ENCODE peak calls at places on chromosomes 7 and 10, in seven cellular contexts. G, P, D, X, W, Y and C are unnamed samples. For H3K9me3 and H3K4me1, the result is how much of the 10 kb centered on the place peaks cover.

GRCh38 chr10:38156416-38157269 is 62.5 kb downstream of the ZNF37A start:
- DNase-seq in W (no peak), Y (peak), D (no peak), G (no peak), X (no peak), P (no peak), C (no peak)

GRCh38 chr7:101015626-101016025 is 4.3 kb upstream of the MUC17 start:
- DNase-seq in P (no peak), X (no peak), Y (no peak), W (no peak), D (no peak), G (no peak), C (no peak)

GRCh38 chr10:6543431-6544005 is 36.6 kb downstream of the PRKCQ start:
- DNase-seq in P (no peak), D (no peak), X (no peak), W (no peak), G (no peak), Y (no peak), C (no peak)

GRCh38 chr7:150503581-150503980 is 11.1 kb upstream of the GIMAP7 start:
- DNase-seq in X (no peak), D (no peak), P (no peak), Y (no peak), G (no peak), W (no peak), C (no peak)

GRCh38 chr10:4947635-4948596 is 15.3 kb upstream of the AKR1C1 start:
- DNase-seq in P (peak), D (no peak), G (peak), W (no peak), X (no peak), Y (no peak), C (no peak)

GRCh38 chr10:69640196-69640980 is 10.3 kb downstream of the FAM241B start:
- DNase-seq in P (no peak), Y (no peak), G (no peak), D (no peak), W (no peak), X (no peak), C (no peak)

GRCh38 chr10:15725603-15726002 is 5.9 kb upstream of the ITGA8 start:
- DNase-seq in G (peak), P (peak), X (no peak), D (peak), Y (peak), W (no peak), C (no peak)

GRCh38 chr7:26293569-26294308 is 2.1 kb downstream of the SNX10 start:
- DNase-seq in X (peak), D (no peak), G (no peak), Y (no peak), W (no peak), P (no peak), C (no peak)

GRCh38 chr7:107386543-107386900 is 83.3 kb upstream of the GPR22 start:
- DNase-seq in G (no peak), D (no peak), X (no peak), Y (no peak), W (no peak), P (no peak), C (no peak)

GRCh38 chr7:80098795-80099194 is 35.8 kb upstream of the GNAI1 start:
- DNase-seq in G (no peak), W (no peak), X (no peak), D (no peak), P (no peak), Y (peak), C (no peak)

GRCh38 chr10:88792656-88793055 is 9.9 kb upstream of the LIPM start:
- DNase-seq in Y (no peak), G (no peak), X (peak), D (no peak), P (no peak), W (no peak), C (no peak)

GRCh38 chr10:110504111-110504735 is 6.5 kb downstream of the DUSP5 start:
- DNase-seq in W (no peak), P (no peak), D (peak), G (no peak), Y (no peak), X (peak), C (no peak)

GRCh38 chr10:79984851-79985250 is 35.9 kb upstream of the SFTPD start:
- DNase-seq in Y (no peak), G (peak), D (no peak), X (no peak), W (no peak), P (no peak), C (no peak)

GRCh38 chr10:78895469-78895868 is 173.3 kb upstream of the ZMIZ1 start:
- DNase-seq in P (no peak), D (no peak), G (no peak), X (no peak), Y (no peak), W (no peak), C (no peak)

GRCh38 chr7:151876112-151876898 is 610 bp downstream of the PRKAG2 start:
- DNase-seq in X (no peak), Y (peak), G (no peak), P (no peak), D (no peak), W (no peak), C (no peak)

GRCh38 chr10:97543025-97543546 is 29.5 kb upstream of the ANKRD2 start:
- DNase-seq in D (peak), Y (no peak), W (no peak), X (no peak), G (peak), P (peak), C (no peak)

GRCh38 chr10:7362451-7362850 is 48.4 kb downstream of the SFMBT2 start:
- DNase-seq in Y (no peak), X (no peak), P (no peak), D (no peak), G (no peak), W (no peak), C (no peak)

GRCh38 chr7:18553585-18554055 is 58.1 kb downstream of the HDAC9 start:
- DNase-seq in D (no peak), Y (peak), P (no peak), W (no peak), G (no peak), X (no peak), C (no peak)

GRCh38 chr7:112495156-112495788 is 14.5 kb downstream of the LSMEM1 start:
- DNase-seq in Y (no peak), W (no peak), G (no peak), P (no peak), X (no peak), D (no peak), C (no peak)

GRCh38 chr10:5518143-5518542 is 6.6 kb upstream of the CALML3 start:
- DNase-seq in G (no peak), W (no peak), P (peak), X (no peak), Y (no peak), D (no peak), C (no peak)

GRCh38 chr10:80681142-80681541 is 143.4 kb downstream of the SH2D4B start:
- DNase-seq in D (no peak), X (no peak), P (no peak), G (no peak), Y (no peak), W (no peak), C (no peak)

GRCh38 chr7:110371709-110372108 is 719.2 kb upstream of the LRRN3 start:
- DNase-seq in Y (no peak), G (no peak), P (no peak), W (no peak), X (no peak), D (no peak), C (no peak)

GRCh38 chr7:12769464-12769863 is 82.0 kb downstream of the ARL4A start:
- DNase-seq in G (no peak), P (no peak), D (no peak), X (no peak), W (no peak), Y (no peak), C (no peak)

GRCh38 chr7:43664681-43665080 is 64.6 kb downstream of the COA1 start:
- DNase-seq in Y (peak), G (no peak), D (no peak), P (no peak), W (no peak), X (no peak), C (no peak)
- H3K9me3 ChIP-seq in Y (under half), G (under half), D (under half), P (under half), W (under half), X (under half), C (under half)

GRCh38 chr10:75525646-75526045 is 94.2 kb downstream of the LRMDA start:
- DNase-seq in G (no peak), W (no peak), X (no peak), P (no peak), Y (no peak), D (no peak), C (no peak)

GRCh38 chr10:75530337-75530736 is 98.9 kb downstream of the LRMDA start:
- DNase-seq in W (no peak), X (no peak), P (no peak), G (no peak), D (no peak), Y (no peak), C (no peak)

GRCh38 chr10:75528392-75528791 is 97.0 kb downstream of the LRMDA start:
- DNase-seq in G (no peak), X (no peak), W (no peak), Y (no peak), P (no peak), D (no peak), C (no peak)

GRCh38 chr10:75527542-75527941 is 96.1 kb downstream of the LRMDA start:
- DNase-seq in X (no peak), P (no peak), G (no peak), W (no peak), D (no peak), Y (no peak), C (no peak)

DNA sequence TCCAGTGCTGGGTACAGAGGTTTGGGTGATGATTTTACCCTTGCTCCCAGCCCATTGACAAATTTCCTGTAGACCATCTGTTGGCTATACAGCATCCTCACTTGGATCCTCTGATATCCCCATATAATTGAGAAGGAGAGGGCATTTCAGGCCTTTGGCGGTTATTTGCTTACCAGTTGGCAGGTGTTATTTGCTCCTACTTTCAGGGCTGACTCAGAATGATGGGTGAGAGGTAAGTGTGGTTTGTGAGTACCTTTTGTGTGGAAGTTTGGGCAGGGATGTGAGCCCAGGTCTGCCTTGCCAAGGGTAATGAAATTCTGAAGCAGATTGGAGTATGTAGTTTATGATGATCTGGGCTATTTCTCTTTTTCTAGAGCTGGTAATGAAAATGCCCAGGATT is 93.6 kb downstream of the LRMDA start:
- DNase-seq in W (no peak), G (no peak), P (no peak), Y (no peak), D (no peak), X (no peak), C (no peak)
- TF ChIP-seq YY1 in W (no peak), G (no peak), P (no peak), Y (no peak), D (no peak), X (no peak), C (no peak)

GRCh38 chr10:72243822-72244437 is 27.9 kb upstream of the ASCC1 start:
- DNase-seq in X (no peak), G (no peak), P (no peak), Y (no peak), D (peak), W (no peak), C (no peak)

GRCh38 chr10:72241853-72242252 is 25.8 kb upstream of the ASCC1 start:
- DNase-seq in P (no peak), X (no peak), W (no peak), D (no peak), G (no peak), Y (no peak), C (no peak)

GRCh38 chr10:72245949-72246525 is 27.7 kb upstream of the DDIT4 start:
- DNase-seq in G (no peak), W (no peak), P (no peak), D (no peak), X (no peak), Y (no peak), C (no peak)

GRCh38 chr10:72242675-72243074 is 26.6 kb upstream of the ASCC1 start:
- DNase-seq in D (no peak), G (no peak), Y (no peak), X (no peak), W (no peak), P (no peak), C (no peak)

GRCh38 chr10:72244573-72245038 is 28.5 kb upstream of the ASCC1 start:
- DNase-seq in X (no peak), D (no peak), W (no peak), Y (no peak), P (no peak), G (no peak), C (no peak)
- H3K4me1 ChIP-seq in X (half or more), D (under half), W (under half), Y (under half), P (half or more), G (under half), C (under half)

DNA sequence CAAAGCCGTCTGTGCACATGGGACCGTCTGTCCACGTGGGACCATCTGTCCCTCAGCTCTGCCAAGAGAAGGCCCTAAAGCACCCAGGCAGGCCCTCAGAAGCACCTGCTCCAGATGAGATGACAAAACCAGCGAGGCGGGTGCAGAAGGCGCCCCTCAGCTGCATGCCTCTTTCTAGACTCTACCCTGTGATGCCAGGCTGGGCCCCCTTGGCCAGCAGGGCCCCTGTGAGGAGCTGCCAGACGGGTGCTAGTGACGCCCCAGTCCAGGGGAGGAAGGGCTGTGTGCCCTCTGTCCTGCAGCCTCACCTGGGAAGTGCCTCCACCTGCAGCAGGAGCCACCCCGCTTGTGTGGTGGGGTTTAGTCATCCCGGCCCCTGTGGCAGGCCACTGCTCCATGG is 309.2 kb upstream of the SHH start:
- DNase-seq in G (no peak), P (no peak), Y (no peak), W (no peak), X (no peak), D (no peak), C (no peak)
- H3K9me3 ChIP-seq in G (under half), P (under half), Y (under half), W (under half), X (under half), D (under half), C (under half)

DNA sequence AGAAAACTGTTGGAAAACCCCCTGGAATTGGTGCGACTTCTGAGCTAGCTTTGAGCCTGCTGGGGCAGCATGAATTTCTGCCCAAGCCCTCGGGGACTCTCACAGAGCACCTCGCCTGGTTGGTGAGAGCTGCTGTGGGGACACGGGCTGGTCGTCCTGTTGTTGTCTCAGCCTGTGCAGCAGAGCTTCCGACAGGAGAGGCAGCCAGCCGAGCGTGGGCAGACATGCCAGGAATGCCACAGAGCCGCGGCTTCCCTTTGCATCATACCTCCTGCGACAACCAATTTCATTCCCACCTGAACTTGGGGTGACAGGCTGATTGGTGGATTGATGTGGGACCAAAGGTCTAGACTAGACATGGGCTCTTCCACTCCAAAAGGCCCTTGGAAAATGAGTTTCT is 60.2 kb upstream of the NRBF2 start:
- DNase-seq in P (no peak), D (no peak), W (no peak), Y (no peak), X (no peak), G (no peak), C (no peak)
- TF ChIP-seq YY1 in P (no peak), D (no peak), W (no peak), Y (no peak), X (no peak), G (no peak), C (no peak)

DNA sequence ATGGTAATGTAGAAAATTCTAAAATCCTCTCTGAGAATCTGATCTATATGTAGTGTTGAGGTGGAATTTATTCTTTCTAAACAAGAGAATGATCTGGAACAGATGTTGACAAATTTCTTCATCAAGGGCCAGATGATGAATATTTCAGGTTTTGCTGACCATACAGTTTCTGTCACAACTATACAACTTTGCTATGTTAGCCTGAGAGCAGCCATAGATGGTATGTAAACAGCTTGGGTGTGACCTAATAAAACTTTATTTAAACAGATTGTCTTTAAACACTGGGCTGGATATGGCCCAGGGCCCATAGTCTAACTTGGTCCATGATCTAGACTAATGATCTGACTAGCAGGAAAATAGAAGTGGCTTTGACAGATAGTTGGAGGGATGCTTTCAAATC is 213.6 kb upstream of the CELF2 start:
- DNase-seq in D (no peak), W (no peak), P (no peak), X (no peak), Y (no peak), G (no peak), C (no peak)
- H3K4me1 ChIP-seq in D (under half), W (under half), P (under half), X (under half), Y (under half), G (under half), C (under half)

GRCh38 chr7:157843336-157844140 is 506.7 kb downstream of the DNAJB6 start:
- DNase-seq in P (no peak), X (no peak), W (no peak), G (no peak), Y (no peak), D (no peak), C (no peak)
- H3K9me3 ChIP-seq in P (under half), X (under half), W (under half), G (under half), Y (under half), D (under half), C (under half)

GRCh38 chr7:3065724-3066143 is 22.1 kb upstream of the CARD11 start:
- DNase-seq in Y (peak), D (peak), X (no peak), G (peak), P (peak), W (peak), C (peak)
- TF ChIP-seq YY1 in Y (no peak), D (peak), X (peak), G (peak), P (no peak), W (peak), C (no peak)